ENCODE peak calls at places on chromosomes 16 and 17, in six cellular contexts. I, C, G, Q, N and U are unnamed samples.

GRCh38 chr17:4074831-4075495 is 67.9 kb downstream of the ZZEF1 start:
- DNase-seq in G (no peak), Q (peak; percentile 46), I (peak; percentile 60), N (no peak), C (peak; percentile 66), U (peak; percentile 32)

GRCh38 chr17:14038206-14038605 is 31.1 kb upstream of the COX10 start:
- DNase-seq in I (no peak), Q (no peak), G (no peak), C (peak; percentile 67), N (no peak), U (no peak)

GRCh38 chr16:66052745-66053144 is 313.7 kb upstream of the CDH5 start:
- DNase-seq in I (no peak), Q (peak; percentile 48), N (no peak), G (no peak), C (no peak), U (no peak)

GRCh38 chr17:1467258-1467657 is 11.2 kb upstream of the CRK start:
- DNase-seq in G (no peak), I (no peak), Q (no peak), N (no peak), C (no peak), U (no peak)

GRCh38 chr17:5362162-5362811 is 57.2 kb downstream of the NUP88 start:
- DNase-seq in C (no peak), N (no peak), G (no peak), Q (no peak), I (no peak), U (no peak)

GRCh38 chr17:42106009-42106408 is 6.5 kb downstream of the DHX58 start:
- DNase-seq in G (no peak), I (no peak), Q (no peak), N (no peak), C (no peak), U (no peak)

GRCh38 chr17:43020789-43021738 is 1.1 kb downstream of the VAT1 start:
- DNase-seq in Q (peak; percentile 84), G (peak; percentile 67), C (peak; percentile 76), N (peak; percentile 64), I (peak; percentile 84), U (no peak)

GRCh38 chr17:50539762-50540440 is 7.1 kb upstream of the SPATA20 start:
- DNase-seq in I (no peak), Q (no peak), N (peak; percentile 70), C (no peak), G (no peak), U (no peak)

GRCh38 chr17:46865100-46865499 is 13.7 kb downstream of the WNT9B start:
- DNase-seq in I (peak; percentile 59), G (no peak), N (no peak), C (no peak), Q (no peak), U (no peak)

GRCh38 chr16:29678691-29679267 is at the start of gene QPRT:
- DNase-seq in G (no peak), Q (peak; percentile 67), C (peak; percentile 83), I (no peak), N (peak; percentile 72), U (peak; percentile 55)
- H3K4me3 ChIP-seq in G (peak within 1 kb of the TSS; percentile 17), Q (peak within 1 kb of the TSS; percentile 55), C (peak within 1 kb of the TSS; percentile 43), I (peak within 1 kb of the TSS; percentile 73), N (no peak within 1 kb of the TSS), U (peak within 1 kb of the TSS; percentile 60)

DNA sequence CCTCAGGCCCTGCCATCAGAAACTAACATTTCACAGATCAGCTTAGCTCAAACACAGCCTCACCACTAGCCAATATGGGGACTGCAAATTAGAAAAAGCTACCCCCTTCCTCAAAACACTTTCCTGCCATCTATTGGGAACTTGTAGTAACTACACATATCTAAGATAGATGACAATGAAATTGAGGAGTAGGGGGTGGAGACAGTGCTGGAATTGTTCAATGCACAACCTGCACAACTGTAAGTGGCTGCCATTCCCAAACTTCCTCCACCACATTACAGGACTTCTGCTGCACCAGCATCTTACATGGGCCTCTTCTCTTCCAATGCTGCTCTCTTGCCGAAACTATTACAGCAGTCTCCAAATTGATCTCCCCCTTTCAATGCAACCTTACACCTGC is 21.8 kb downstream of the AIPL1 start:
- DNase-seq in Q (peak; percentile 47), I (peak; percentile 55), C (peak; percentile 40), N (no peak), G (no peak), U (no peak)
- TF ChIP-seq CTCF in Q (peak; percentile 54), I (peak; percentile 40), C (peak; percentile 47), N (no peak), G (no peak), U (peak; percentile 48)

DNA sequence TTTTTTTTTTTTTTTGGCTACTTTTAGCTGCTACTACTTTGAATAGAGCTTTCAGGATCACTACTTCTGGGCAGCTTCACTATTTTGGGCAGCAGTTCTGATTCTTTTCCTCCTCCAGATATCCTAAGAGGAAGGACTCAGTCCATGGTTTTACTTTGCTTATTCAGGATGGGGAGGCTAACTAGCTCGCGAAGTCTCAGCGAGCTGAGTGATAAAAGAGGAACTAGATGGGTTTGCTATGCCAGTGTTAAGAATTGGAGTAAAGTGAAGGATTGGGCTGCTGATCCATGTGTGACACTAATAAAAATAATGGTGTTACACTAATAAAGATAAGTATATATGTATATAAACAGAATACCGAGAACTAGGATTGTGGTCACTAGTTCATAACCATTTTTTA is 5.0 kb downstream of the IST1 start:
- DNase-seq in Q (no peak), N (no peak), C (peak; percentile 42), I (peak; percentile 77), G (no peak), U (no peak)
- H3K4me3 ChIP-seq in Q (no peak overlapping the region), N (no peak overlapping the region), C (no peak overlapping the region), I (no peak overlapping the region), G (no peak overlapping the region), U (no peak overlapping the region)

DNA sequence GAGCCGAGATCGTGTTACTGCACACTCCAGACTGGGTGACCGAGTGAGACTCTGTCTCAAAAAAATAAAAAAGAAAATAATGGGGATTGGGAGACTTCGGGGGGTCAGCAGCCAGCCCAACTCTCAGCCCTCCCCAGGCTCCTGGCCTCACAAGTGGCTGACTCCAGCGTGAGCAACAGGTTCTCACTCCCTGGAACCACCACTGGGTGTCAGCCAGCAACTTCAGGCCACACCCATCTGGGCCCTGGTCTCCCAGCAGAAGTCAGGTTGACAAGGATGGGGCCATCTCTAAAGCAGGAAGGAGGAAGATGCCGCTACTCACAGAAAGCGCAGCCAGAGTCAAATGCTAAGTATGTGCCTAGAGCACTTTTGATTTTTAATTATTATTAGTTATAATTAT is 139.4 kb downstream of the C16orf78 start:
- DNase-seq in N (peak; percentile 28), I (peak; percentile 64), Q (peak; percentile 4), C (peak; percentile 11), G (peak; percentile 47), U (no peak)
- TF ChIP-seq CTCF in N (no peak), I (peak; percentile 27), Q (no peak), C (peak; percentile 10), G (no peak), U (peak; percentile 18)

GRCh38 chr16:30009990-30010816 is 624 bp downstream of the DOC2A start:
- DNase-seq in N (no peak), I (peak; percentile 45), G (no peak), C (no peak), Q (no peak), U (no peak)

GRCh38 chr16:30009085-30009862 is 1.6 kb downstream of the DOC2A start:
- DNase-seq in N (no peak), I (no peak), G (no peak), C (no peak), Q (no peak), U (no peak)

GRCh38 chr16:30011505-30012480 is 966 bp upstream of the DOC2A start:
- DNase-seq in N (no peak), I (no peak), Q (no peak), G (no peak), C (no peak), U (no peak)

GRCh38 chr16:30007378-30007895 is 3.4 kb downstream of the DOC2A start:
- DNase-seq in C (no peak), I (no peak), Q (no peak), N (no peak), G (no peak), U (no peak)

DNA sequence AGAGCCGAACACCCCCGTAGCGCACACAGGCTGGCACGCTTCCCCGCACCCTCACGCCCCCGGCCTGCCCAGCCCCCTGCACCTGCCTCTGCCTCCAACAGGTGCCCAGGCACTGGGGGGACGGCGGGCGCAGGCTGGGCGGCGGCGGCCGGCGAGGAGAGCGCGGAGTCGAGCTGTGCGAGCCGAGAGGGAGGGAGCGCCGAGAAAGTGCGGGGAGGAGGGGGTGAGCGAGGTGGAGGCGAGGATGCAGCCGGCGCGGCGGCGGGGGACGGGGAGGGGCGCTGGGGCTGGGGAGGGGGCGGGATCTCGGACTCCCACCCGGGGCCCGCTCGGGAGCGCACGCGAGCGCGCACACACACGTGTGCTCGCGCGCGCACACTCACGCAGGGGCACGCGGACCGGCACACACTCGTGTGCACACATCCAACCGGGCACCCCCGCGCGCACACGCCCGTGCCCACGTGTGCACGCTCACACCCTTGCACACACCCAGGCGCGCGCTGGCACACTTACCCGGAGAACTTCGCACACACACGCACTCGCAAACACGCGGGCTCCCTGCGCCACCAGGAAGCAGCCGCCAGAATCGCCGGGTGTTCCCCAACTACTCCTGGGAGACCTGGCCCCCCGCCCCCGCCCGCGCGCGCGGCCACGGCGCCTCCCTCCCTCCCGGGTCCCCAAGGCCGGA is at the start of gene DOC2A:
- DNase-seq in C (no peak), G (no peak), I (peak; percentile 42), N (no peak), Q (no peak), U (no peak)
- H3K4me3 ChIP-seq in C (peak within 1 kb of the TSS; percentile 40), G (peak within 1 kb of the TSS; percentile 41), I (peak within 1 kb of the TSS; percentile 11), N (no peak within 1 kb of the TSS), Q (peak within 1 kb of the TSS; percentile 19), U (peak within 1 kb of the TSS; percentile 54)